ENCODE peak calls at places on chromosome 4, in nine cellular contexts. W is fibroblast of lung, I is epithelial cell of esophagus, Z is NCI-H2171, B is upper lobe of left lung, D is GM19239, X is brain microvascular endothelial cell, N is HT-29, G is adrenal gland. Y is an unnamed sample.
A peak's percentile ranks its signal among the peaks of the same experiment; 100 is the strongest.

GRCh38 chr4:108240356-108240755 is 71.6 kb upstream of the LEF1 start:
- DNase-seq in W (peak; percentile 87), I (no peak), Z (no peak), B (no peak), D (no peak), X (peak; percentile 12), N (no peak), G (no peak), Y (no peak)

GRCh38 chr4:188822698-188823097 is 683.5 kb downstream of the TRIML1 start:
- DNase-seq in W (no peak), I (peak; percentile 6), Z (no peak), B (no peak), D (no peak), X (no peak), N (no peak), G (no peak), Y (no peak)

GRCh38 chr4:6913350-6913749 is 3.7 kb downstream of the TBC1D14 start:
- DNase-seq in W (no peak), I (no peak), Z (no peak), B (no peak), D (no peak), X (no peak), N (no peak), G (peak; percentile 64), Y (no peak)

GRCh38 chr4:99790796-99791617 is 25.6 kb upstream of the DAPP1 start:
- DNase-seq in W (peak; percentile 70), I (peak; percentile 78), Z (peak; percentile 55), B (no peak), D (no peak), X (no peak), N (no peak), G (no peak), Y (no peak)

GRCh38 chr4:1582227-1582626 is 101.9 kb downstream of the FAM53A start:
- DNase-seq in W (no peak), I (no peak), Z (no peak), B (peak; percentile 66), D (no peak), X (no peak), N (no peak), G (peak; percentile 47), Y (no peak)

GRCh38 chr4:158775091-158775651 is 6.3 kb downstream of the FNIP2 start:
- DNase-seq in W (peak; percentile 85), I (peak; percentile 56), Z (no peak), B (no peak), D (no peak), X (peak; percentile 60), N (peak; percentile 28), G (peak; percentile 34), Y (no peak)

GRCh38 chr4:33878710-33879109 is 2365.6 kb downstream of the ARAP2 start:
- DNase-seq in W (no peak), I (no peak), Z (no peak), B (no peak), D (no peak), X (no peak), N (no peak), G (no peak), Y (no peak)

GRCh38 chr4:13893987-13894386 is 266.5 kb upstream of the BOD1L1 start:
- DNase-seq in W (no peak), I (no peak), Z (no peak), B (no peak), D (no peak), X (no peak), N (no peak), G (no peak), Y (no peak)

GRCh38 chr4:43754566-43754965 is 694.0 kb downstream of the KCTD8 start:
- DNase-seq in W (no peak), I (no peak), Z (peak; percentile 20), B (no peak), D (no peak), X (no peak), N (no peak), G (no peak), Y (no peak)

GRCh38 chr4:118749347-118749988 is 64.3 kb downstream of the METTL14 start:
- DNase-seq in W (no peak), I (no peak), Z (no peak), B (no peak), D (no peak), X (no peak), N (no peak), G (peak; percentile 22), Y (no peak)

GRCh38 chr4:1842993-1843448 is 12.9 kb downstream of the LETM1 start:
- DNase-seq in W (peak; percentile 93), I (no peak), Z (no peak), B (peak; percentile 40), D (no peak), X (peak; percentile 88), N (no peak), G (peak; percentile 81), Y (no peak)